ENCODE peak calls at places on chromosomes 2 and 18, in six cellular contexts. I is osteoblast; U is CD8-positive, alpha-beta T cell; W is heart right ventricle; H is adrenal gland; K is psoas muscle. J is an unnamed sample.

GRCh38 chr2:239626971-239627598 is 226.3 kb upstream of the HDAC4 start:
- DNase-seq in I (no peak), U (no peak), W (no peak), H (no peak), K (no peak), J (no peak)

GRCh38 chr2:236158969-236159777 is 9.0 kb downstream of the GBX2 start:
- DNase-seq in I (peak; percentile 68), U (no peak), W (no peak), H (no peak), K (no peak), J (no peak)

GRCh38 chr18:29749699-29750098 is 1292.8 kb downstream of the DSC3 start:
- DNase-seq in I (no peak), U (no peak), W (no peak), H (no peak), K (no peak), J (no peak)

GRCh38 chr2:45128580-45128997 is 119.3 kb upstream of the SIX2 start:
- DNase-seq in I (peak; percentile 93), U (no peak), W (peak; percentile 35), H (peak; percentile 86), K (peak; percentile 64), J (no peak)

GRCh38 chr18:62357079-62357719 is 32.1 kb downstream of the TNFRSF11A start:
- DNase-seq in I (no peak), U (no peak), W (no peak), H (no peak), K (no peak), J (no peak)

GRCh38 chr18:13703899-13704298 is 22.5 kb downstream of the FAM210A start:
- DNase-seq in I (no peak), U (no peak), W (no peak), H (no peak), K (no peak), J (no peak)

GRCh38 chr2:38146302-38146916 is 70.5 kb upstream of the CYP1B1 start:
- DNase-seq in I (peak; percentile 67), U (no peak), W (peak; percentile 65), H (peak; percentile 41), K (peak; percentile 47), J (no peak)

GRCh38 chr2:135532581-135532980 is 1.3 kb downstream of the R3HDM1 start:
- DNase-seq in I (peak; percentile 29), U (no peak), W (no peak), H (no peak), K (no peak), J (no peak)

GRCh38 chr2:100269889-100270288 is 52.4 kb downstream of the LONRF2 start:
- DNase-seq in I (no peak), U (no peak), W (no peak), H (peak; percentile 29), K (no peak), J (no peak)

GRCh38 chr2:9144047-9144446 is 62.6 kb upstream of the ASAP2 start:
- DNase-seq in I (no peak), U (no peak), W (no peak), H (no peak), K (no peak), J (no peak)

GRCh38 chr2:98915751-98916358 is 20.2 kb downstream of the CRACDL start:
- DNase-seq in I (peak; percentile 91), U (no peak), W (no peak), H (no peak), K (no peak), J (no peak)

GRCh38 chr2:85584354-85584856 is at the start of gene VAMP5:
- DNase-seq in I (peak; percentile 90), U (no peak), W (no peak), H (peak; percentile 40), K (peak; percentile 56), J (no peak)

GRCh38 chr2:120884406-120885290 is 149.0 kb downstream of the GLI2 start:
- DNase-seq in I (peak; percentile 49), U (no peak), W (no peak), H (no peak), K (no peak), J (no peak)

GRCh38 chr2:24945907-24946306 is 25.8 kb downstream of the DNAJC27 start:
- DNase-seq in I (no peak), U (no peak), W (no peak), H (no peak), K (no peak), J (no peak)

GRCh38 chr2:20141056-20141762 is 83.7 kb downstream of the SDC1 start:
- DNase-seq in I (peak; percentile 97), U (no peak), W (peak; percentile 62), H (peak; percentile 95), K (peak; percentile 86), J (no peak)

GRCh38 chr2:26580751-26581150 is 60.4 kb downstream of the CIB4 start:
- DNase-seq in I (peak; percentile 3), U (no peak), W (no peak), H (no peak), K (no peak), J (no peak)

GRCh38 chr2:30421551-30422436 is 25.3 kb upstream of the LCLAT1 start:
- DNase-seq in I (peak; percentile 74), U (peak; percentile 69), W (no peak), H (no peak), K (no peak), J (peak; percentile 25)

GRCh38 chr2:52084760-52085159 is 1052.8 kb upstream of the NRXN1 start:
- DNase-seq in I (no peak), U (no peak), W (no peak), H (no peak), K (no peak), J (no peak)

GRCh38 chr2:240351088-240351741 is 84.2 kb upstream of the GPC1 start:
- DNase-seq in I (peak; percentile 78), U (no peak), W (no peak), H (no peak), K (no peak), J (no peak)

GRCh38 chr2:226792155-226792871 is 7.3 kb downstream of the IRS1 start:
- DNase-seq in I (peak; percentile 85), U (peak; percentile 11), W (no peak), H (no peak), K (no peak), J (no peak)

GRCh38 chr2:211144974-211145373 is 588.6 kb downstream of the CPS1 start:
- DNase-seq in I (no peak), U (no peak), W (no peak), H (no peak), K (no peak), J (no peak)
- H3K27ac ChIP-seq in I (no peak overlapping the region), U (no peak overlapping the region), W (no peak overlapping the region), H (no peak overlapping the region), K (no peak overlapping the region), J (no peak overlapping the region)

DNA sequence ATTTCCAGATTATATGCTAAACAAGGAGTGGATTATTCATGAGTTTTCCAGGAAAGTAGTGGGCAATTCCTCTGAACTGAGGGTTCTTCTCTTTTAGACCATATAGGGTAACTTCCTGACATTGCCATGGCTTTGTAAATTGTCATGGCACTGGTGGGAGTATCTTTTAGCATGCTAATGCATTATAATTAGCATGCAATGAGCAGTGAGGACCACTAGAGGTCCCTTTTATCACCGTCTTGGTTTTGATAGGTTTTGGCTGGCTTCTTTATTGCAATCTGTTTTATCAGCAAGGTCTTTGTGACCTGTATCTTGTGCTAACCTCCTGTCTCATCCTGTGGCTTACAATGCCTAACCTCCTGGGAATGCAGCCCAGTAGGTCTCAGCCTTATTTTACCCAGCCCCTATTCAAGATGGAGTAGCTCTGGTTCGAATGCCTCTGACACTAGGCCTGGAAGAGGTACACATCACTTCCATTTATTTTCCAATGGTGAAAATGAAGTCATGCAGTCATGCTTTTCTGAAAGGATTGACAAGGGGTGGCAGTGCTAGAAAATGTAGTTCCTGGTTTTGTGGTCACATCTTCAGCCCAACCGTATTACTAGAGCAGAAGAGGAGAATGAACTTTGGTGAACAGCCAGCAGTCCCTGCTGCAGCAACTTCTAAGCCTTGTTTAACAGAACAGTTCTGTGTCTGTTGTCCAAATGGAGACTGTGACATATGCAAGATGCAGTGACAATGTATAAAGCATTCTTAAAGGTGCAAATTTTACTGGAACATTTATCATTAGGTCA is 26.6 kb upstream of the ITGA4 start:
- DNase-seq in I (no peak), U (no peak), W (no peak), H (peak; percentile 2), K (no peak), J (no peak)
- TF ChIP-seq CTCF in I (peak; percentile 59), U (peak; percentile 59), W (peak; percentile 13), H (no peak), K (peak; percentile 6), J (peak; percentile 29)

GRCh38 chr18:55237665-55238064 is 278.4 kb upstream of the CCDC68 start:
- DNase-seq in I (no peak), U (no peak), W (no peak), H (no peak), K (no peak), J (no peak)
- H3K9me3 ChIP-seq in I (no peaks in the 10 kb centered on the region), U (no peaks in the 10 kb centered on the region), W (no peaks in the 10 kb centered on the region), H (no peaks in the 10 kb centered on the region), K (no peaks in the 10 kb centered on the region), J (no peaks in the 10 kb centered on the region)

GRCh38 chr2:10362096-10362897 is 59.6 kb downstream of the HPCAL1 start:
- DNase-seq in I (peak; percentile 72), U (no peak), W (no peak), H (peak; percentile 33), K (no peak), J (no peak)
- H3K27ac ChIP-seq in I (no peak overlapping the region), U (no peak overlapping the region), W (no peak overlapping the region), H (no peak overlapping the region), K (no peak overlapping the region), J (no peak overlapping the region)

GRCh38 chr18:27549335-27550039 is 364.4 kb upstream of the CHST9 start:
- DNase-seq in I (no peak), U (no peak), W (no peak), H (no peak), K (no peak), J (no peak)
- TF ChIP-seq CTCF in I (no peak), U (no peak), W (no peak), H (no peak), K (no peak), J (no peak)

GRCh38 chr18:10225300-10225699 is 229.1 kb upstream of the APCDD1 start:
- DNase-seq in I (no peak), U (no peak), W (no peak), H (no peak), K (no peak), J (no peak)
- H3K9me3 ChIP-seq in I (peaks cover 19% of the 10 kb centered on the region), U (no peaks in the 10 kb centered on the region), W (peaks cover 5% of the 10 kb centered on the region), H (no peaks in the 10 kb centered on the region), K (no peaks in the 10 kb centered on the region), J (peaks cover 13% of the 10 kb centered on the region)

DNA sequence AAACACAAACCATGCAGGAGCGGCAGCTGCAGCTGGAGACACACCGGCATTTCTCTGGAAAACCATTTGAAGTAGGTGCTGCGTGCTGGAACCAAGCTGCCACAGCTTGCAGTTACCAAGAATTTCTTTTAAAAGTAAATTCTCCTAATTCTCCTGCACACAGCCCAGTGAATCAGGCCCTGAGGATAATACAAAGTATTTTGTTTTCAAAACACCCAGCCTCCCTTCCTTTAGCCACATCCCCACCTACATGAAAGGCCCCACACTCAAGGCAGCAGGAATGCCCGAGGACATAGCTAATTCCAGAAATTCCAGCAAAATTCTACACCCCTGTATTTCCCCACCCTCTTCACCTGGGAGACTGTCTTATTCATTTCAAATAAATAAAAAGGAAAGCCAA is 488.8 kb upstream of the SOX11 start:
- DNase-seq in I (no peak), U (no peak), W (no peak), H (no peak), K (no peak), J (no peak)
- H3K27ac ChIP-seq in I (no peak overlapping the region), U (no peak overlapping the region), W (no peak overlapping the region), H (no peak overlapping the region), K (no peak overlapping the region), J (no peak overlapping the region)